ENCODE peak calls at places on chromosomes 3 and 15, in ten cellular contexts. F is effector CD4-positive, alpha-beta T cell; E is fibroblast of mammary gland; J is Calu3; R is A549; S is HepG2; M is IMR-90; B is cardiac fibroblast; G is stimulated activated CD8-positive, alpha-beta memory T cell treated with anti-CD3 and anti-CD28 coated beads, Interleukin-4, amount 100 ng/mL, for 24 hours; P is pancreas. Z is an unnamed sample.

GRCh38 chr3:124648551-124648950 is 81.7 kb upstream of the UMPS start:
- DNase-seq in M (no peak), P (no peak), S (no peak), R (no peak), B (no peak), G (no peak), F (no peak), J (no peak), E (no peak), Z (no peak)

GRCh38 chr15:77457619-77458265 is 37.1 kb downstream of the HMG20A start:
- DNase-seq in E (peak; percentile 41), J (no peak), M (peak; percentile 68), S (no peak), B (peak; percentile 56), G (no peak), P (no peak), R (no peak), F (no peak), Z (no peak)

GRCh38 chr3:27722957-27723802 is 1.1 kb upstream of the EOMES start:
- DNase-seq in M (no peak), E (no peak), G (no peak), R (no peak), S (no peak), J (no peak), B (peak; percentile 35), P (no peak), F (no peak), Z (no peak)

GRCh38 chr3:36302626-36303025 is 77.7 kb upstream of the STAC start:
- DNase-seq in R (no peak), F (no peak), P (no peak), M (no peak), G (no peak), J (no peak), E (no peak), B (no peak), S (no peak), Z (no peak)

GRCh38 chr15:98442379-98442833 is 205.9 kb upstream of the IGF1R start:
- DNase-seq in F (no peak), G (peak; percentile 24), R (peak; percentile 80), J (peak; percentile 79), S (peak; percentile 51), B (peak; percentile 83), P (peak; percentile 39), M (peak; percentile 82), E (peak; percentile 85), Z (peak; percentile 43)

GRCh38 chr15:68733666-68734065 is 87.0 kb downstream of the ANP32A start:
- DNase-seq in R (no peak), J (no peak), G (no peak), E (peak; percentile 5), P (no peak), B (peak; percentile 20), M (no peak), S (no peak), F (no peak), Z (no peak)

GRCh38 chr15:35506272-35506870 is 39.6 kb downstream of the DPH6 start:
- DNase-seq in E (no peak), J (no peak), F (no peak), S (peak; percentile 79), M (no peak), R (no peak), B (no peak), P (no peak), G (no peak), Z (no peak)

GRCh38 chr3:30222436-30222835 is 384.0 kb upstream of the TGFBR2 start:
- DNase-seq in G (no peak), P (no peak), B (peak; percentile 45), J (no peak), S (no peak), F (no peak), E (peak; percentile 70), R (no peak), M (no peak), Z (no peak)

GRCh38 chr3:155585384-155585783 is 159.5 kb downstream of the PLCH1 start:
- DNase-seq in R (no peak), M (no peak), F (no peak), G (no peak), S (no peak), P (no peak), B (no peak), J (no peak), E (no peak), Z (no peak)

GRCh38 chr15:55589297-55589696 is 1.2 kb upstream of the PYGO1 start:
- DNase-seq in S (no peak), R (no peak), M (no peak), B (no peak), P (no peak), F (no peak), E (peak; percentile 19), G (no peak), J (no peak), Z (no peak)

GRCh38 chr3:47874913-47875312 is 72.0 kb downstream of the DHX30 start:
- DNase-seq in F (no peak), S (no peak), G (no peak), R (no peak), M (peak; percentile 27), P (no peak), E (peak; percentile 12), B (no peak), J (no peak), Z (no peak)

GRCh38 chr15:96046620-96047240 is 283.8 kb upstream of the NR2F2 start:
- DNase-seq in F (no peak), S (no peak), P (no peak), B (no peak), E (peak; percentile 81), J (no peak), M (no peak), R (no peak), G (no peak), Z (no peak)

GRCh38 chr3:17810759-17811158 is 68.3 kb upstream of the TBC1D5 start:
- DNase-seq in B (peak; percentile 66), F (no peak), R (no peak), E (peak; percentile 18), G (no peak), P (no peak), J (no peak), M (peak; percentile 37), S (peak; percentile 15), Z (no peak)

GRCh38 chr3:196080997-196081833 is 675 bp downstream of the TFRC start:
- DNase-seq in F (peak; percentile 42), G (peak; percentile 37), J (peak; percentile 71), E (peak; percentile 39), M (peak; percentile 38), P (peak; percentile 73), R (peak; percentile 36), B (peak; percentile 46), S (peak; percentile 35), Z (peak; percentile 15)

GRCh38 chr3:173553635-173554280 is 156.2 kb downstream of the NLGN1 start:
- DNase-seq in S (peak; percentile 10), F (no peak), E (peak; percentile 62), J (peak; percentile 31), R (peak; percentile 2), M (peak; percentile 42), G (no peak), P (no peak), B (peak; percentile 64), Z (no peak)

GRCh38 chr15:31403606-31404005 is 77.0 kb downstream of the KLF13 start:
- DNase-seq in B (peak; percentile 94), G (no peak), M (peak; percentile 50), E (peak; percentile 83), R (no peak), F (no peak), P (no peak), S (no peak), J (no peak), Z (no peak)

GRCh38 chr15:74417230-74417629 is 16.5 kb downstream of the SEMA7A start:
- DNase-seq in F (no peak), M (peak; percentile 83), S (no peak), J (no peak), B (peak; percentile 93), P (no peak), E (peak; percentile 95), G (no peak), R (no peak), Z (no peak)

Z was measured in CD8-positive, alpha-beta T cell.